ENCODE peak calls at places on chromosome 11, in four cellular contexts. Z is A549; O is CD8-positive, alpha-beta T cell; V is lower lobe of right lung. F is an unnamed sample.

GRCh38 chr11:107957109-107957588 is 28.9 kb downstream of the RAB39A start:
- ATAC-seq in Z (no peak), O (no peak), V (peak; percentile 63), F (peak; percentile 84)

GRCh38 chr11:33453225-33453624 is 196.0 kb downstream of the HIPK3 start:
- ATAC-seq in V (no peak), O (no peak), Z (peak; percentile 65), F (no peak)

GRCh38 chr11:19661827-19662226 is 50.8 kb upstream of the NAV2 start:
- ATAC-seq in V (no peak), Z (no peak), O (no peak), F (no peak)

GRCh38 chr11:72573380-72573949 is 100.8 kb downstream of the PDE2A start:
- ATAC-seq in Z (peak; percentile 94), V (peak; percentile 75), O (peak; percentile 58), F (peak; percentile 54)

GRCh38 chr11:75152651-75153553 is 2.0 kb downstream of the SLCO2B1 start:
- ATAC-seq in O (no peak), V (no peak), Z (no peak), F (peak; percentile 55)

GRCh38 chr11:4038973-4039372 is 55.6 kb upstream of the RRM1 start:
- ATAC-seq in V (no peak), O (no peak), Z (no peak), F (no peak)

GRCh38 chr11:60377737-60378136 is 595 bp upstream of the MS4A7 start:
- ATAC-seq in V (peak; percentile 74), O (no peak), Z (no peak), F (peak; percentile 70)

GRCh38 chr11:14544611-14545010 is 24.4 kb upstream of the PSMA1 start:
- ATAC-seq in Z (no peak), O (no peak), V (peak; percentile 36), F (no peak)

GRCh38 chr11:34135439-34135838 is 30.0 kb downstream of the NAT10 start:
- ATAC-seq in Z (no peak), V (no peak), O (no peak), F (no peak)

GRCh38 chr11:1401656-1402221 is 12.0 kb downstream of the BRSK2 start:
- ATAC-seq in Z (peak; percentile 60), V (peak; percentile 63), O (peak; percentile 77), F (peak; percentile 30)

GRCh38 chr11:33045551-33046255 is 6.3 kb downstream of the TCP11L1 start:
- ATAC-seq in Z (peak; percentile 69), O (no peak), V (no peak), F (no peak)

GRCh38 chr11:100581318-100581717 is 105.8 kb upstream of the ARHGAP42 start:
- ATAC-seq in V (no peak), Z (no peak), O (no peak), F (no peak)

GRCh38 chr11:106503901-106504300 is 426.4 kb downstream of the AASDHPPT start:
- ATAC-seq in Z (no peak), V (no peak), O (no peak), F (no peak)

GRCh38 chr11:62981743-62982142 is 3.0 kb downstream of the SLC22A6 start:
- ATAC-seq in O (no peak), Z (peak; percentile 50), V (no peak), F (no peak)

GRCh38 chr11:125141686-125142535 is 22.6 kb upstream of the PKNOX2 start:
- ATAC-seq in Z (peak; percentile 96), V (peak; percentile 87), O (peak; percentile 99), F (peak; percentile 71)

GRCh38 chr11:125146232-125146631 is 18.3 kb upstream of the PKNOX2 start:
- ATAC-seq in V (no peak), Z (no peak), O (no peak), F (no peak)

GRCh38 chr11:125140251-125140650 is 24.3 kb upstream of the PKNOX2 start:
- ATAC-seq in O (no peak), V (no peak), Z (no peak), F (no peak)

GRCh38 chr11:125138966-125139365 is 25.6 kb upstream of the PKNOX2 start:
- ATAC-seq in Z (no peak), V (no peak), O (no peak), F (no peak)

DNA sequence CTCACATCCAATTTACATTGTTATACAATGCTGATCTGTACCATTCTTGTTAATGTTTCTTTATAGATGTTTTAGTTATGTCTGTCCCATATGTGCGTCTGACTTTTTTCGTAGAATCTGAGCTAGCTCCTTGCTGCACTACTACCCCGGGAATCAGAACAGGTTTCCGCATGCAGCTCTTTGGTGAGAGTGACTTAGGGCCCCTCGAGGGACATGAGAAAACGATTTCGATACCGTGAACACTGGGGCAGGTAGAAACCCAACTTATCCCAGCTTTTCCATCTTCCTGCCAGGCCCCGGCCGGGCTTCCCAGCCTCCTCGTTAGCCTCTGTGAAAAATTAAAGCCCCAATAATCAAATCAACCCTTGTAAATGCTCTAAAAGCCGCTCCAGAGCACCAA is 23.4 kb upstream of the PKNOX2 start:
- ATAC-seq in O (no peak), Z (no peak), V (no peak), F (no peak)
- H3K4me3 ChIP-seq in O (no peak overlapping the region), Z (no peak overlapping the region), V (no peak overlapping the region), F (no peak overlapping the region)

GRCh38 chr11:59291228-59291627 is 67.5 kb upstream of the OR5AN1 start:
- ATAC-seq in O (no peak), Z (no peak), V (no peak), F (no peak)

GRCh38 chr11:59295435-59295834 is 63.3 kb upstream of the OR5AN1 start:
- ATAC-seq in Z (no peak), V (no peak), O (no peak), F (no peak)

GRCh38 chr11:59289782-59290181 is 68.9 kb upstream of the OR5AN1 start:
- ATAC-seq in Z (no peak), V (no peak), O (no peak), F (no peak)

GRCh38 chr11:59289356-59289755 is 69.3 kb upstream of the OR5AN1 start:
- ATAC-seq in Z (no peak), V (no peak), O (no peak), F (no peak)

GRCh38 chr11:59292611-59293010 is 66.1 kb upstream of the OR5AN1 start:
- ATAC-seq in O (no peak), V (no peak), Z (no peak), F (no peak)
- H3K4me3 ChIP-seq in O (no peak overlapping the region), V (no peak overlapping the region), Z (no peak overlapping the region), F (no peak overlapping the region)

DNA sequence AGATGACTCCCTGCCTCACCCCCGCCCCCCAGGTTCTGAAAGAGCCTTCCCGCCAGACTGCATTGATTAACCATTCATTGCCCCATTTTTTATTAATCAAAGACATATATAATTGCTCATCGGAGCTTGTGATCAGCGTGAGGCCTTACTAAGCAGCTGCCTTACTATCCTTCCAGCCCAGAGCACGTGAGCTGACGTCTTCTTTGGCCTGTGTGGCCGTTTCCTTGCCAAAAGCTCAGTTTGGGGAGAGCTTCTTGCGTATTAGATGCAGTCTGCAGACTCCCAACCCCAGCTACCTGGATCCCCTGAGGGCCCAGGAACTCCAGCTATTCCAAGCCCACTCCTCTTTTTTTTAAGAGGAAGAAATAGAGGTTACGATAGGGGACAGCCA is 766 bp upstream of the SLC43A3 start:
- ATAC-seq in Z (no peak), V (no peak), O (no peak), F (peak; percentile 46)
- H3K4me3 ChIP-seq in Z (no peak overlapping the region), V (peak overlapping the region; percentile 64), O (no peak overlapping the region), F (no peak overlapping the region)

DNA sequence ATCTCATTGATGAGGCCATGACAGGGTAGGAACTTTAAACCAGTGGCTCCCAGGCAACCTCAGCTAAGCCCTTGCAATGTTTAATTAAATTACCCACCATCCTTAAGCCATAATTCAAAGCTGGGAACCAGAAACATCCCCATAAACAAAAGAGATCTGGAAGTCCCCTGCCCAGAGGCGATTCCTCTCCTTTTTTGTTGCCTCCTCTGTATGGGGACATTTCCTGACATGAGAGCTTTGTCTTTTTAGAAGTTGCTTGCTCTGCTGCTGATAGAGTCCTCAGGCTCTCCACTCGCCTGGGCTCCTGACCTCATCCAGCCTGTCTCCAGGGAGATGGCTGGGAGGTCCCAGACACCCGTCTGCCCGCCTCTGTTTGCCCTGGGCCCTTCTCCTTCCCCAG is 3.2 kb downstream of the DTX4 start:
- ATAC-seq in O (no peak), Z (no peak), V (peak; percentile 39), F (no peak)
- H3K4me3 ChIP-seq in O (no peak overlapping the region), Z (no peak overlapping the region), V (no peak overlapping the region), F (no peak overlapping the region)

GRCh38 chr11:61896665-61897386 is 5.5 kb upstream of the FADS3 start:
- ATAC-seq in V (no peak), O (no peak), Z (no peak), F (no peak)
- H3K4me3 ChIP-seq in V (no peak overlapping the region), O (no peak overlapping the region), Z (no peak overlapping the region), F (no peak overlapping the region)

GRCh38 chr11:11231763-11232162 is 121.3 kb downstream of the CSNK2A3 start:
- ATAC-seq in V (no peak), O (no peak), Z (no peak), F (no peak)

GRCh38 chr11:11229691-11230090 is 123.4 kb downstream of the CSNK2A3 start:
- ATAC-seq in O (no peak), V (no peak), Z (no peak), F (no peak)

GRCh38 chr11:11227686-11228085 is 125.4 kb downstream of the CSNK2A3 start:
- ATAC-seq in Z (no peak), O (no peak), V (no peak), F (no peak)

DNA sequence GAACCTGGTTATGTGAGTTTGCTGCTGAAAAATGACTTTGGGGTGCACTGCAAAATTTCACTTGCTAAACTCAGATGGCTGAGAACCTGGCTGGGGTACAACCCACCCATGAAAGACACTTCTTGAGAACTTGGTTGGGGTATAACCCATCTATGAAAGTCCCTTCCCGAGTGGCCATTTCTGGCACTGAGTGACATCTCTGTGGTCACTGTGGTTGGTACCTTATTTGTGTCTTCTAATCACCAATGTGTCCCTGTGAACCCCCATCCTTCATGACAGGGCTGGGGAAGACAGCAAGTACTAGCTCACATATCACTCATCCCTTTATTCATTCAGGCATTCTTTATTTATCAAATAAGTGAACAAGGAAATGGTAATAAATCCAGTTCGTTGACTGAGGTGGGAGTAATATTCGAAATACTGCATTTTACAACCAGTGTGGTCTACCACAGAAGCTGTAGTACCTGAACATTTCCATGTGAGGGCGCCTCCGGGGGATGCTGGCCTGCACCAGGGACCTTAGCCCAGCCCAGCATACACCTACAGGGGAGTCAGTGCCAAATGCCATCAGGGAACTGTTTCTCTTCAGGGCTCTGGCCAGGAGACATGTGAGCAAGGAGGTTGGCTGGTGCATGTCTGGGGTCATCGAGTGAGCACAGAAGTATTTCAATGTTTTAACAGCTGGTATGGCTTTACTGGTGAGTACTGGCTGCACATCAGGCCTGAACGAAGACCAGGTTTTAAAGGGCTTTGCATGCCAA is 122.1 kb downstream of the CSNK2A3 start:
- ATAC-seq in O (no peak), Z (peak; percentile 83), V (peak; percentile 33), F (no peak)
- H3K4me3 ChIP-seq in O (no peak overlapping the region), Z (no peak overlapping the region), V (no peak overlapping the region), F (no peak overlapping the region)

DNA sequence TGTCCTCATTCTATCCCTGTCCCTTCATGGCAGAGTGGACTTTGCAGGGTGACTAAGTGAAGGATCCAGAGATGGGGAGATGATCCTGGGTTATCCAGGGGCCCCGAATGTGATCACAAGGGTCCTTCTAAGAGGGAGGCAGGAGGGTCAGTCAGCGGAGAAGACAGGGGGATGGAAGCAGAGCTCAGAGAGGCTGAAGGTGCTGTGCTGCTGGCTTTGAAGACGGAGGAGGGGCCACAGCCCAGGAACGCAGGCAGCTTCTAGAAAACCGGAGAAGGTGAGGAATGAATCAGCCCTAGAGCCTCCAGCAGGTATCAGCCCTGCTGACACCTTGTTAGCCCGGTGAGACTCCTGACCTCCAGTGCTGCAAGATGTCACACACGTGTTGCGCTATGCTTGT is 63.7 kb downstream of the CDKN1C start:
- ATAC-seq in V (no peak), Z (no peak), O (no peak), F (no peak)
- H3K4me3 ChIP-seq in V (no peak overlapping the region), Z (no peak overlapping the region), O (no peak overlapping the region), F (no peak overlapping the region)

F was measured in gastroesophageal sphincter.